ENCODE peak calls at places on chromosome 10, in five cellular contexts. One of them, this sample, is unnamed.

GRCh38 chr10:101573885-101574284 is 14.2 kb downstream of the POLL start:
- DNase-seq in effector CD4-positive, alpha-beta T cell: no peak
- DNase-seq in amniotic epithelial cell: no peak
- DNase-seq in choroid plexus epithelial cell: no peak
- DNase-seq in effector memory CD8-positive, alpha-beta T cell: no peak
- DNase-seq in this sample: no peak

GRCh38 chr10:117461766-117462423 is 80.7 kb upstream of the EMX2 start:
- DNase-seq in effector CD4-positive, alpha-beta T cell: no peak
- DNase-seq in amniotic epithelial cell: peak; percentile 68
- DNase-seq in choroid plexus epithelial cell: peak; percentile 48
- DNase-seq in effector memory CD8-positive, alpha-beta T cell: no peak
- DNase-seq in this sample: peak; percentile 92

GRCh38 chr10:48487244-48487643 is 117.6 kb downstream of the ARHGAP22 start:
- DNase-seq in effector CD4-positive, alpha-beta T cell: no peak
- DNase-seq in amniotic epithelial cell: no peak
- DNase-seq in choroid plexus epithelial cell: no peak
- DNase-seq in effector memory CD8-positive, alpha-beta T cell: no peak
- DNase-seq in this sample: no peak

GRCh38 chr10:4543943-4544540 is 282.0 kb upstream of the AKR1E2 start:
- DNase-seq in effector CD4-positive, alpha-beta T cell: no peak
- DNase-seq in amniotic epithelial cell: no peak
- DNase-seq in choroid plexus epithelial cell: no peak
- DNase-seq in effector memory CD8-positive, alpha-beta T cell: no peak
- DNase-seq in this sample: no peak

GRCh38 chr10:88493676-88494483 is 89.2 kb downstream of the RNLS start:
- DNase-seq in effector CD4-positive, alpha-beta T cell: no peak
- DNase-seq in amniotic epithelial cell: no peak
- DNase-seq in choroid plexus epithelial cell: peak; percentile 81
- DNase-seq in effector memory CD8-positive, alpha-beta T cell: no peak
- DNase-seq in this sample: no peak

GRCh38 chr10:93061594-93062498 is 1.2 kb downstream of the CYP26C1 start:
- DNase-seq in effector CD4-positive, alpha-beta T cell: no peak
- DNase-seq in amniotic epithelial cell: no peak
- DNase-seq in choroid plexus epithelial cell: peak; percentile 35
- DNase-seq in effector memory CD8-positive, alpha-beta T cell: no peak
- DNase-seq in this sample: no peak

GRCh38 chr10:127524869-127525268 is 24.2 kb upstream of the NPS start:
- DNase-seq in effector CD4-positive, alpha-beta T cell: no peak
- DNase-seq in amniotic epithelial cell: no peak
- DNase-seq in choroid plexus epithelial cell: no peak
- DNase-seq in effector memory CD8-positive, alpha-beta T cell: no peak
- DNase-seq in this sample: no peak

GRCh38 chr10:119542357-119542989 is at the start of gene RGS10:
- DNase-seq in effector CD4-positive, alpha-beta T cell: peak; percentile 75
- DNase-seq in amniotic epithelial cell: peak; percentile 75
- DNase-seq in choroid plexus epithelial cell: peak; percentile 77
- DNase-seq in effector memory CD8-positive, alpha-beta T cell: peak; percentile 51
- DNase-seq in this sample: peak; percentile 78

GRCh38 chr10:131491195-131491594 is 179.7 kb upstream of the TCERG1L start:
- DNase-seq in effector CD4-positive, alpha-beta T cell: no peak
- DNase-seq in amniotic epithelial cell: no peak
- DNase-seq in choroid plexus epithelial cell: no peak
- DNase-seq in effector memory CD8-positive, alpha-beta T cell: no peak
- DNase-seq in this sample: no peak

GRCh38 chr10:43203491-43204393 is 63.1 kb downstream of the RASGEF1A start:
- DNase-seq in effector CD4-positive, alpha-beta T cell: no peak
- DNase-seq in amniotic epithelial cell: peak; percentile 30
- DNase-seq in choroid plexus epithelial cell: no peak
- DNase-seq in effector memory CD8-positive, alpha-beta T cell: no peak
- DNase-seq in this sample: peak; percentile 22

GRCh38 chr10:121155742-121156141 is 304.6 kb downstream of the WDR11 start:
- DNase-seq in effector CD4-positive, alpha-beta T cell: no peak
- DNase-seq in amniotic epithelial cell: no peak
- DNase-seq in choroid plexus epithelial cell: no peak
- DNase-seq in effector memory CD8-positive, alpha-beta T cell: no peak
- DNase-seq in this sample: no peak

GRCh38 chr10:124064676-124065075 is 28.7 kb downstream of the CHST15 start:
- DNase-seq in effector CD4-positive, alpha-beta T cell: no peak
- DNase-seq in amniotic epithelial cell: no peak
- DNase-seq in choroid plexus epithelial cell: no peak
- DNase-seq in effector memory CD8-positive, alpha-beta T cell: no peak
- DNase-seq in this sample: no peak

GRCh38 chr10:5434017-5434753 is 21.8 kb downstream of the NET1 start:
- DNase-seq in effector CD4-positive, alpha-beta T cell: no peak
- DNase-seq in amniotic epithelial cell: peak; percentile 84
- DNase-seq in choroid plexus epithelial cell: peak; percentile 87
- DNase-seq in effector memory CD8-positive, alpha-beta T cell: no peak
- DNase-seq in this sample: peak; percentile 76

GRCh38 chr10:3111626-3112220 is 44.4 kb downstream of the PFKP start:
- DNase-seq in effector CD4-positive, alpha-beta T cell: no peak
- DNase-seq in amniotic epithelial cell: peak; percentile 40
- DNase-seq in choroid plexus epithelial cell: peak; percentile 70
- DNase-seq in effector memory CD8-positive, alpha-beta T cell: no peak
- DNase-seq in this sample: no peak

GRCh38 chr10:84293574-84294016 is 34.8 kb upstream of the CCSER2 start:
- DNase-seq in effector CD4-positive, alpha-beta T cell: no peak
- DNase-seq in amniotic epithelial cell: no peak
- DNase-seq in choroid plexus epithelial cell: no peak
- DNase-seq in effector memory CD8-positive, alpha-beta T cell: no peak
- DNase-seq in this sample: no peak

GRCh38 chr10:28378986-28379585 is 76.2 kb upstream of the MPP7 start:
- DNase-seq in effector CD4-positive, alpha-beta T cell: no peak
- DNase-seq in amniotic epithelial cell: no peak
- DNase-seq in choroid plexus epithelial cell: no peak
- DNase-seq in effector memory CD8-positive, alpha-beta T cell: no peak
- DNase-seq in this sample: no peak

GRCh38 chr10:132482090-132482489 is 55.5 kb upstream of the INPP5A start:
- DNase-seq in effector CD4-positive, alpha-beta T cell: no peak
- DNase-seq in amniotic epithelial cell: peak; percentile 79
- DNase-seq in choroid plexus epithelial cell: peak; percentile 84
- DNase-seq in effector memory CD8-positive, alpha-beta T cell: no peak
- DNase-seq in this sample: peak; percentile 31

GRCh38 chr10:62594093-62594520 is 210.4 kb upstream of the ADO start:
- DNase-seq in effector CD4-positive, alpha-beta T cell: peak; percentile 19
- DNase-seq in amniotic epithelial cell: peak; percentile 38
- DNase-seq in choroid plexus epithelial cell: peak; percentile 76
- DNase-seq in effector memory CD8-positive, alpha-beta T cell: peak; percentile 36
- DNase-seq in this sample: peak; percentile 61

GRCh38 chr10:119125942-119126341 is 22.0 kb downstream of the DENND10 start:
- DNase-seq in effector CD4-positive, alpha-beta T cell: no peak
- DNase-seq in amniotic epithelial cell: no peak
- DNase-seq in choroid plexus epithelial cell: no peak
- DNase-seq in effector memory CD8-positive, alpha-beta T cell: no peak
- DNase-seq in this sample: no peak

GRCh38 chr10:93542358-93542791 is 24.1 kb upstream of the FFAR4 start:
- DNase-seq in effector CD4-positive, alpha-beta T cell: no peak
- DNase-seq in amniotic epithelial cell: peak; percentile 45
- DNase-seq in choroid plexus epithelial cell: peak; percentile 13
- DNase-seq in effector memory CD8-positive, alpha-beta T cell: no peak
- DNase-seq in this sample: peak; percentile 22

GRCh38 chr10:70777063-70777875 is 7.9 kb downstream of the TBATA start:
- DNase-seq in effector CD4-positive, alpha-beta T cell: no peak
- DNase-seq in amniotic epithelial cell: no peak
- DNase-seq in choroid plexus epithelial cell: no peak
- DNase-seq in effector memory CD8-positive, alpha-beta T cell: no peak
- DNase-seq in this sample: no peak

GRCh38 chr10:101001225-101002035 is 1.8 kb downstream of the LZTS2 start:
- DNase-seq in effector CD4-positive, alpha-beta T cell: no peak
- DNase-seq in amniotic epithelial cell: peak; percentile 75
- DNase-seq in choroid plexus epithelial cell: peak; percentile 94
- DNase-seq in effector memory CD8-positive, alpha-beta T cell: no peak
- DNase-seq in this sample: peak; percentile 93

GRCh38 chr10:103584216-103585010 is 90.9 kb downstream of the NEURL1 start:
- DNase-seq in effector CD4-positive, alpha-beta T cell: peak; percentile 46
- DNase-seq in amniotic epithelial cell: no peak
- DNase-seq in choroid plexus epithelial cell: no peak
- DNase-seq in effector memory CD8-positive, alpha-beta T cell: peak; percentile 37
- DNase-seq in this sample: no peak

GRCh38 chr10:31977440-31978157 is 49.0 kb upstream of the ARHGAP12 start:
- DNase-seq in effector CD4-positive, alpha-beta T cell: no peak
- DNase-seq in amniotic epithelial cell: peak; percentile 72
- DNase-seq in choroid plexus epithelial cell: peak; percentile 61
- DNase-seq in effector memory CD8-positive, alpha-beta T cell: no peak
- DNase-seq in this sample: peak; percentile 74

This sample was measured in mesenchymal stem cell.